ENCODE peak calls at places on chromosomes 16 and 17, in six cellular contexts. One of them, this sample, is unnamed.

GRCh38 chr17:49989518-49989880 is 5.5 kb downstream of the DLX3 start:
- DNase-seq in cardiac muscle cell: no peak
- DNase-seq in fibroblast of villous mesenchyme: no peak
- DNase-seq in posterior vena cava: peak
- DNase-seq in EL: no peak
- DNase-seq in transverse colon: no peak
- DNase-seq in this sample: peak

GRCh38 chr17:17506181-17506741 is 10.1 kb upstream of the RASD1 start:
- DNase-seq in cardiac muscle cell: no peak
- DNase-seq in fibroblast of villous mesenchyme: no peak
- DNase-seq in posterior vena cava: peak
- DNase-seq in EL: no peak
- DNase-seq in transverse colon: peak
- DNase-seq in this sample: peak

GRCh38 chr17:79541451-79541850 is 69.4 kb downstream of the RBFOX3 start:
- DNase-seq in cardiac muscle cell: no peak
- DNase-seq in fibroblast of villous mesenchyme: no peak
- DNase-seq in posterior vena cava: peak
- DNase-seq in EL: no peak
- DNase-seq in transverse colon: no peak
- DNase-seq in this sample: no peak

GRCh38 chr17:79600613-79601221 is 10.1 kb downstream of the RBFOX3 start:
- DNase-seq in cardiac muscle cell: no peak
- DNase-seq in fibroblast of villous mesenchyme: no peak
- DNase-seq in posterior vena cava: no peak
- DNase-seq in EL: no peak
- DNase-seq in transverse colon: no peak
- DNase-seq in this sample: no peak

GRCh38 chr17:73139296-73139695 is 25.5 kb upstream of the SSTR2 start:
- DNase-seq in cardiac muscle cell: no peak
- DNase-seq in fibroblast of villous mesenchyme: no peak
- DNase-seq in posterior vena cava: no peak
- DNase-seq in EL: no peak
- DNase-seq in transverse colon: no peak
- DNase-seq in this sample: no peak

GRCh38 chr16:1713933-1714332 is 7.9 kb downstream of the MAPK8IP3 start:
- DNase-seq in cardiac muscle cell: no peak
- DNase-seq in fibroblast of villous mesenchyme: no peak
- DNase-seq in posterior vena cava: no peak
- DNase-seq in EL: no peak
- DNase-seq in transverse colon: peak
- DNase-seq in this sample: no peak

GRCh38 chr17:79991924-79992656 is 43.6 kb downstream of the TBC1D16 start:
- DNase-seq in cardiac muscle cell: no peak
- DNase-seq in fibroblast of villous mesenchyme: peak
- DNase-seq in posterior vena cava: no peak
- DNase-seq in EL: peak
- DNase-seq in transverse colon: peak
- DNase-seq in this sample: no peak

GRCh38 chr17:66200685-66201092 is 8.8 kb upstream of the CEP112 start:
- DNase-seq in cardiac muscle cell: peak
- DNase-seq in fibroblast of villous mesenchyme: peak
- DNase-seq in posterior vena cava: no peak
- DNase-seq in EL: peak
- DNase-seq in transverse colon: peak
- DNase-seq in this sample: no peak

GRCh38 chr17:80816241-80817103 is 175.2 kb upstream of the CHMP6 start:
- DNase-seq in cardiac muscle cell: no peak
- DNase-seq in fibroblast of villous mesenchyme: no peak
- DNase-seq in posterior vena cava: peak
- DNase-seq in EL: no peak
- DNase-seq in transverse colon: no peak
- DNase-seq in this sample: peak

GRCh38 chr16:22206847-22207714 is 1.0 kb downstream of the EEF2K start:
- DNase-seq in cardiac muscle cell: peak
- DNase-seq in fibroblast of villous mesenchyme: peak
- DNase-seq in posterior vena cava: peak
- DNase-seq in EL: peak
- DNase-seq in transverse colon: peak
- DNase-seq in this sample: peak

GRCh38 chr17:51734462-51734861 is 424.1 kb downstream of the CA10 start:
- DNase-seq in cardiac muscle cell: no peak
- DNase-seq in fibroblast of villous mesenchyme: no peak
- DNase-seq in posterior vena cava: no peak
- DNase-seq in EL: no peak
- DNase-seq in transverse colon: no peak
- DNase-seq in this sample: no peak

GRCh38 chr17:77879896-77880280 is 78.6 kb upstream of the TNRC6C start:
- DNase-seq in cardiac muscle cell: no peak
- DNase-seq in fibroblast of villous mesenchyme: no peak
- DNase-seq in posterior vena cava: no peak
- DNase-seq in EL: no peak
- DNase-seq in transverse colon: no peak
- DNase-seq in this sample: no peak

GRCh38 chr16:6891486-6891885 is 441.2 kb upstream of the RBFOX1 start:
- DNase-seq in cardiac muscle cell: no peak
- DNase-seq in fibroblast of villous mesenchyme: no peak
- DNase-seq in posterior vena cava: no peak
- DNase-seq in EL: no peak
- DNase-seq in transverse colon: no peak
- DNase-seq in this sample: no peak

GRCh38 chr17:63356275-63356905 is 89.7 kb downstream of the CYB561 start:
- DNase-seq in cardiac muscle cell: no peak
- DNase-seq in fibroblast of villous mesenchyme: peak
- DNase-seq in posterior vena cava: no peak
- DNase-seq in EL: peak
- DNase-seq in transverse colon: no peak
- DNase-seq in this sample: no peak

GRCh38 chr16:57008440-57008839 is 19.1 kb downstream of the NLRC5 start:
- DNase-seq in cardiac muscle cell: no peak
- DNase-seq in fibroblast of villous mesenchyme: no peak
- DNase-seq in posterior vena cava: no peak
- DNase-seq in EL: no peak
- DNase-seq in transverse colon: no peak
- DNase-seq in this sample: no peak

GRCh38 chr17:28020515-28020914 is 22.0 kb upstream of the NLK start:
- DNase-seq in cardiac muscle cell: no peak
- DNase-seq in fibroblast of villous mesenchyme: no peak
- DNase-seq in posterior vena cava: no peak
- DNase-seq in EL: no peak
- DNase-seq in transverse colon: no peak
- DNase-seq in this sample: no peak

GRCh38 chr16:78629173-78629572 is 529.7 kb downstream of the WWOX start:
- DNase-seq in cardiac muscle cell: no peak
- DNase-seq in fibroblast of villous mesenchyme: no peak
- DNase-seq in posterior vena cava: no peak
- DNase-seq in EL: no peak
- DNase-seq in transverse colon: no peak
- DNase-seq in this sample: no peak

GRCh38 chr16:48499822-48500440 is 110.0 kb downstream of the N4BP1 start:
- DNase-seq in cardiac muscle cell: no peak
- DNase-seq in fibroblast of villous mesenchyme: peak
- DNase-seq in posterior vena cava: peak
- DNase-seq in EL: peak
- DNase-seq in transverse colon: peak
- DNase-seq in this sample: no peak

GRCh38 chr16:68070249-68070725 is 14.9 kb upstream of the NFATC3 start:
- DNase-seq in cardiac muscle cell: no peak
- DNase-seq in fibroblast of villous mesenchyme: no peak
- DNase-seq in posterior vena cava: no peak
- DNase-seq in EL: no peak
- DNase-seq in transverse colon: no peak
- DNase-seq in this sample: no peak

GRCh38 chr17:39979021-39979660 is 1.5 kb upstream of the PSMD3 start:
- DNase-seq in cardiac muscle cell: no peak
- DNase-seq in fibroblast of villous mesenchyme: peak
- DNase-seq in posterior vena cava: no peak
- DNase-seq in EL: peak
- DNase-seq in transverse colon: no peak
- DNase-seq in this sample: no peak